ENCODE peak calls at places on chromosome 3, in five cellular contexts. U, L, A, Y and Z are unnamed samples.

GRCh38 chr3:123432832-123433523 is 15.9 kb downstream of the ADCY5 start:
- DNase-seq in U (no peak), Y (no peak), L (no peak), A (no peak), Z (no peak)

GRCh38 chr3:144403040-144403457 is 431.4 kb downstream of the DIPK2A start:
- DNase-seq in U (peak; percentile 56), Y (peak; percentile 23), L (no peak), A (no peak), Z (no peak)

GRCh38 chr3:121942116-121942786 is 48.0 kb downstream of the SLC15A2 start:
- DNase-seq in U (no peak), L (peak; percentile 50), A (no peak), Y (no peak), Z (no peak)

GRCh38 chr3:36418296-36418695 is 38.0 kb downstream of the STAC start:
- DNase-seq in A (no peak), Y (no peak), L (no peak), U (no peak), Z (no peak)

GRCh38 chr3:53269888-53270880 is 14.4 kb upstream of the TKT start:
- DNase-seq in A (peak; percentile 81), Y (peak; percentile 98), L (peak; percentile 98), U (peak; percentile 94), Z (peak; percentile 89)

GRCh38 chr3:110881069-110881468 is 190.5 kb upstream of the NECTIN3 start:
- DNase-seq in Y (peak; percentile 52), L (no peak), U (peak; percentile 4), A (peak; percentile 42), Z (peak; percentile 1)

GRCh38 chr3:119792270-119792669 is 10.4 kb downstream of the NR1I2 start:
- DNase-seq in Y (no peak), U (no peak), A (no peak), L (no peak), Z (no peak)

GRCh38 chr3:64878372-64878771 is 190.6 kb upstream of the ADAMTS9 start:
- DNase-seq in L (no peak), Y (peak; percentile 57), U (no peak), A (no peak), Z (no peak)

GRCh38 chr3:62835594-62836236 is 39.5 kb downstream of the CADPS start:
- DNase-seq in A (no peak), L (no peak), U (no peak), Y (peak; percentile 16), Z (no peak)

GRCh38 chr3:136671921-136672320 is 80.3 kb downstream of the STAG1 start:
- DNase-seq in Y (peak; percentile 10), U (no peak), L (no peak), A (no peak), Z (peak; percentile 26)

GRCh38 chr3:172159962-172160538 is 120.7 kb downstream of the FNDC3B start:
- DNase-seq in Y (peak; percentile 65), A (no peak), U (no peak), L (peak; percentile 80), Z (no peak)

GRCh38 chr3:175655366-175655765 is 796.2 kb downstream of the NAALADL2 start:
- DNase-seq in Y (no peak), A (no peak), U (no peak), L (no peak), Z (no peak)

GRCh38 chr3:54557538-54558419 is 370.1 kb downstream of the LRTM1 start:
- DNase-seq in A (peak; percentile 63), L (no peak), U (no peak), Y (no peak), Z (no peak)

GRCh38 chr3:78809941-78810340 is 957.9 kb downstream of the ROBO1 start:
- DNase-seq in A (peak; percentile 21), L (no peak), U (no peak), Y (no peak), Z (no peak)

GRCh38 chr3:194249323-194250103 is 101.6 kb downstream of the CPN2 start:
- DNase-seq in A (peak; percentile 68), U (no peak), L (no peak), Y (peak; percentile 3), Z (no peak)

GRCh38 chr3:145898487-145898886 is 262.5 kb downstream of the PLOD2 start:
- DNase-seq in Y (peak; percentile 26), U (no peak), L (no peak), A (no peak), Z (no peak)

GRCh38 chr3:53342353-53342752 is 5.0 kb downstream of the DCP1A start:
- DNase-seq in L (no peak), U (no peak), A (no peak), Y (no peak), Z (no peak)

GRCh38 chr3:52281980-52282801 is 3.7 kb upstream of the WDR82 start:
- DNase-seq in Y (no peak), U (no peak), L (no peak), A (no peak), Z (no peak)

GRCh38 chr3:146396792-146397191 is 72.6 kb downstream of the PLSCR2 start:
- DNase-seq in Y (no peak), L (no peak), A (no peak), U (no peak), Z (no peak)

GRCh38 chr3:30518201-30518864 is 88.1 kb upstream of the TGFBR2 start:
- DNase-seq in A (no peak), U (no peak), L (peak; percentile 62), Y (peak; percentile 30), Z (no peak)

GRCh38 chr3:30521156-30521555 is 85.2 kb upstream of the TGFBR2 start:
- DNase-seq in A (no peak), L (no peak), U (no peak), Y (no peak), Z (no peak)

GRCh38 chr3:30520695-30521094 is 85.7 kb upstream of the TGFBR2 start:
- DNase-seq in U (no peak), L (no peak), A (no peak), Y (no peak), Z (no peak)

GRCh38 chr3:30516238-30516637 is 90.2 kb upstream of the TGFBR2 start:
- DNase-seq in Y (peak; percentile 55), A (no peak), L (no peak), U (no peak), Z (no peak)

GRCh38 chr3:30518872-30519271 is 87.5 kb upstream of the TGFBR2 start:
- DNase-seq in Y (peak; percentile 24), A (no peak), L (no peak), U (no peak), Z (no peak)
- H3K27ac ChIP-seq in Y (no peak overlapping the region), A (no peak overlapping the region), L (peak overlapping the region; percentile 72), U (no peak overlapping the region), Z (no peak overlapping the region)

DNA sequence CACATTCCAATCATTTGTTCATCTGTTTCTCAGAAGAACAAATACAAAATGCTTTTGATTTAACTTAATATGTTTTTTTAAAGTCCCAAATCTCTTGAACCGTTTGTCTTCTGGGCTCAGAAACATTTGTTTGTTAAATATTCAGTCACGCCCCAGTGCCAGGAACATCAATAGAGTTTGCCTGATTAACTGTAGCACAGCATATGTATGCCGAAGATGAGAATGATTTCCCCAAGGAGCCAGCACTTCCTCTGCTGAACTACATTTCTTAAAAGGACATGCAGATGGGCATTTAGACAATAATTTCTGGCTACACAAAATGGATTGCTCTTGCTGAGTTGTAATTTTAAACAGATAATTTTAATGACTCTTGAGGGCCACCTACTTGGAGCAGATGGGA is 191.6 kb upstream of the FAM3D start:
- DNase-seq in Y (no peak), A (peak; percentile 2), U (no peak), L (no peak), Z (no peak)
- H3K4me3 ChIP-seq in Y (no peak overlapping the region), A (no peak overlapping the region), U (no peak overlapping the region), L (no peak overlapping the region), Z (no peak overlapping the region)

GRCh38 chr3:183883291-183884096 is 1.2 kb downstream of the PARL start:
- DNase-seq in Y (no peak), U (no peak), A (no peak), L (no peak), Z (no peak)
- H3K27ac ChIP-seq in Y (peak overlapping the region; percentile 77), U (no peak overlapping the region), A (peak overlapping the region; percentile 70), L (peak overlapping the region; percentile 80), Z (no peak overlapping the region)

GRCh38 chr3:124491875-124492274 is 238.4 kb upstream of the UMPS start:
- DNase-seq in A (no peak), Y (no peak), L (no peak), U (no peak), Z (no peak)
- H3K4me3 ChIP-seq in A (no peak overlapping the region), Y (no peak overlapping the region), L (no peak overlapping the region), U (no peak overlapping the region), Z (no peak overlapping the region)

GRCh38 chr3:183449391-183449790 is 21.0 kb upstream of the MCF2L2 start:
- DNase-seq in L (no peak), U (peak; percentile 56), A (no peak), Y (peak; percentile 41), Z (no peak)

GRCh38 chr3:183447206-183448001 is 19.0 kb upstream of the MCF2L2 start:
- DNase-seq in U (peak; percentile 97), L (peak; percentile 90), Y (peak; percentile 76), A (peak; percentile 91), Z (peak; percentile 41)

GRCh38 chr3:183444748-183445147 is 16.3 kb upstream of the MCF2L2 start:
- DNase-seq in Y (no peak), A (no peak), L (no peak), U (no peak), Z (no peak)

GRCh38 chr3:183448369-183449128 is 20.1 kb upstream of the MCF2L2 start:
- DNase-seq in A (no peak), Y (no peak), L (no peak), U (no peak), Z (no peak)

GRCh38 chr3:183446838-183447205 is 18.4 kb upstream of the MCF2L2 start:
- DNase-seq in U (no peak), L (no peak), Y (no peak), A (no peak), Z (no peak)
- H3K27ac ChIP-seq in U (peak overlapping the region; percentile 82), L (peak overlapping the region; percentile 65), Y (peak overlapping the region; percentile 49), A (no peak overlapping the region), Z (no peak overlapping the region)

GRCh38 chr3:152245498-152246175 is 23.1 kb upstream of the MBNL1 start:
- DNase-seq in Y (no peak), U (no peak), L (no peak), A (no peak), Z (no peak)

GRCh38 chr3:152241142-152242067 is 27.3 kb upstream of the MBNL1 start:
- DNase-seq in Y (no peak), L (no peak), A (no peak), U (no peak), Z (no peak)

GRCh38 chr3:152244156-152244888 is 24.4 kb upstream of the MBNL1 start:
- DNase-seq in Y (no peak), A (peak; percentile 43), L (no peak), U (no peak), Z (no peak)

DNA sequence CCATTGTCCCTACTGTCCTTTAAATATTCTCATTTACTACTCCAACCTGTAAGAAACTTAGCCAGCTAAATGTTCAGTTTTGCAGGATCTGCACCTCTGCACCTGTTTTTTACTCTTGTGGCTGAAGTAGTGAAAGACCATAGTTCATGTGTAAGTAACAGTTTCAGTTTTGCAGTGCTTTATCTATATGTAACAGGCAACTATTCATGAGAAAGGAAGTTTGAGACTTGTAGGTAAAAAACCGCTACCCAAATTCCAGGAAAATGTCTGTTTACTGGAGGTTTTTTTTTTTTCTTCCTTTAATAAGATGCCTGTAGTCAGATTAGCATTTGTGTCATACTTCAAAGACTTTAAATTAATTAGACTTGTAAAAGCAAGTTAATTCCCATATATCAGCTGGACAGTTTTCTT is 25.4 kb upstream of the MBNL1 start:
- DNase-seq in U (no peak), Y (no peak), L (no peak), A (no peak), Z (no peak)
- H3K4me3 ChIP-seq in U (no peak overlapping the region), Y (no peak overlapping the region), L (peak overlapping the region; percentile 29), A (no peak overlapping the region), Z (no peak overlapping the region)